ENCODE peak calls at places on chromosomes 4 and X, in six cellular contexts. K is CD4-positive, alpha-beta T cell; T is suprapubic skin; V is nephron progenitor cell; A is GM13976; G is glutamatergic neuron. C is an unnamed sample.

GRCh38 chrX:15087747-15088146 is 182.1 kb downstream of the ASB9 start:
- DNase-seq in T (no peak), A (no peak), G (no peak), K (no peak), V (no peak), C (no peak)

GRCh38 chr4:106583567-106583966 is 215.0 kb upstream of the GIMD1 start:
- DNase-seq in V (no peak), T (no peak), K (no peak), A (no peak), G (no peak), C (no peak)

GRCh38 chr4:118834960-118835895 is 698 bp downstream of the SEC24D start:
- DNase-seq in V (peak; percentile 51), G (peak; percentile 32), A (peak; percentile 59), T (no peak), K (peak; percentile 21), C (peak; percentile 28)

GRCh38 chr4:109548655-109549054 is 11.4 kb upstream of the MCUB start:
- DNase-seq in T (no peak), K (no peak), V (no peak), G (no peak), A (no peak), C (no peak)

GRCh38 chr4:123418486-123418931 is 21.9 kb downstream of the SPRY1 start:
- DNase-seq in T (no peak), G (no peak), V (no peak), K (no peak), A (no peak), C (no peak)

GRCh38 chr4:185395956-185396723 is 416 bp upstream of the LRP2BP start:
- DNase-seq in T (peak; percentile 97), K (peak; percentile 96), G (peak; percentile 95), V (peak; percentile 96), A (peak; percentile 99), C (peak; percentile 97)

GRCh38 chr4:159284733-159285132 is 181.9 kb downstream of the RAPGEF2 start:
- DNase-seq in T (no peak), V (no peak), G (no peak), K (no peak), A (no peak), C (no peak)

GRCh38 chr4:87024181-87024580 is 89.4 kb downstream of the AFF1 start:
- DNase-seq in V (no peak), A (no peak), K (no peak), G (no peak), T (no peak), C (no peak)

GRCh38 chr4:2408401-2408958 is 10.0 kb downstream of the ZFYVE28 start:
- DNase-seq in T (no peak), G (no peak), K (no peak), A (no peak), V (no peak), C (no peak)

GRCh38 chr4:130849985-130850632 is 1754.2 kb downstream of the C4orf33 start:
- DNase-seq in K (no peak), T (no peak), A (no peak), V (no peak), G (no peak), C (no peak)

GRCh38 chrX:77451041-77451440 is 3.9 kb downstream of the FGF16 start:
- DNase-seq in T (no peak), G (no peak), V (no peak), K (no peak), A (no peak), C (no peak)

GRCh38 chr4:11525085-11525484 is 96.4 kb upstream of the HS3ST1 start:
- DNase-seq in T (no peak), A (no peak), G (no peak), V (no peak), K (no peak), C (no peak)

GRCh38 chrX:77446840-77447239 is 349 bp upstream of the FGF16 start:
- DNase-seq in V (peak; percentile 5), G (no peak), T (no peak), A (peak; percentile 25), K (no peak), C (no peak)

GRCh38 chrX:23871905-23872546 is 35.7 kb downstream of the APOO start:
- DNase-seq in A (no peak), V (no peak), T (no peak), G (no peak), K (no peak), C (no peak)

GRCh38 chr4:183073838-183074145 is 25.3 kb upstream of the WWC2 start:
- DNase-seq in A (no peak), G (no peak), V (no peak), T (no peak), K (no peak), C (no peak)
- TF ChIP-seq CTCF in A (no peak), G (peak; percentile 39), V (peak; percentile 42), T (no peak), K (no peak), C (peak; percentile 30)

DNA sequence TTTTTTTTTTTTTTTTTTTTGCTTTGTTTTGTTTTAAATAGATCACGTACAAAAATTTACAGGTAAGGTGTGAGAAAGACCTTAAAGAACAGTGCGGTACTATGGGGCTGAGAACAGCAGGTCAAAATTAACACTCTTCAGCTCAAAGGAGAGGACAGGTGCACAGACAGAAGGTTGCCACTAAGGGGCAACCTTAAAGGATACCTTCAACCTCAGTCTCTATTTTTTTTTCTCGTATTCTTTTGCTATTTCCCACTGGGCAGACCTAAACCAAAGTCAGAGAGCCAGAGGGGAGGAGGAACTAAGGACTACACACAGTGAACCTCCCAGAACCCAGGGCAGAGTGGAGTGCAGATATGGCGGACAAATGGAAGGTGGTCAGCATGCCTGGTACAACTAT is 1984.3 kb upstream of the IGFBP7 start:
- DNase-seq in T (no peak), V (no peak), A (no peak), G (no peak), K (no peak), C (no peak)
- TF ChIP-seq CTCF in T (no peak), V (no peak), A (no peak), G (no peak), K (no peak), C (no peak)

GRCh38 chrX:41923925-41924693 is 755 bp upstream of the CASK start:
- DNase-seq in K (peak; percentile 16), A (peak; percentile 12), G (no peak), V (no peak), T (no peak), C (no peak)
- TF ChIP-seq CTCF in K (no peak), A (no peak), G (no peak), V (no peak), T (no peak), C (no peak)

GRCh38 chrX:155666741-155667140 is 54.0 kb upstream of the TMLHE start:
- DNase-seq in T (no peak), K (no peak), V (no peak), A (no peak), G (no peak), C (no peak)

GRCh38 chrX:155662297-155662696 is 49.5 kb upstream of the TMLHE start:
- DNase-seq in K (no peak), T (no peak), G (no peak), A (no peak), V (no peak), C (no peak)
- TF ChIP-seq CTCF in K (no peak), T (no peak), G (no peak), A (no peak), V (no peak), C (no peak)

GRCh38 chrX:32408389-32408788 is 803.0 kb downstream of the DMD start:
- DNase-seq in G (no peak), K (no peak), A (peak; percentile 1), V (no peak), T (no peak), C (no peak)
- TF ChIP-seq CTCF in G (no peak), K (no peak), A (peak; percentile 33), V (no peak), T (no peak), C (no peak)

GRCh38 chr4:74536557-74536956 is 91.6 kb downstream of the AREG start:
- DNase-seq in K (no peak), G (no peak), A (no peak), V (no peak), T (no peak), C (no peak)
- TF ChIP-seq CTCF in K (no peak), G (peak; percentile 23), A (no peak), V (no peak), T (no peak), C (no peak)

DNA sequence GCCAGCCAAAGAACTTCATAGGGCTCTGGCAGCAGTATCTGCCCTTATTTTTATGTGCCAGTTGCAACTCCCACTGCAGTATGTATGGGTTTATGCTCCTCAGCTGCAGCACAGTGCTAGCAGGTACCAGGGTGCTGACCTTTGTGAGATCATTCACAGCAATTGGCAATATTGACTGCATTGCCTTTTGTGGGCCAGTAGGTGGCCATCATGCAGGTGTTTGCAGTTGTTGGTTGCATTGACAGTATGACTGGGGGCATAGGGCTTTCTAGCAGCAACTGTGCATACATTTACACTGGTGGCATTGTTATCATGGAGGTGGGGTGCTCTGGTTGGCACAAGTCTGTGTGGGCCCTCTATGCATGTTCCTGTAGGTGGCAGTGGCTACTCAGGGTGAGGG is 42.5 kb downstream of the FAAH2 start:
- DNase-seq in V (no peak), G (no peak), A (no peak), T (no peak), K (no peak), C (no peak)
- TF ChIP-seq CTCF in V (no peak), G (peak; percentile 16), A (no peak), T (no peak), K (no peak), C (no peak)

C was measured in natural killer cell.